ENCODE peak calls at places on chromosomes 2 and 18, in five cellular contexts. D, W, M, G and U are unnamed samples.

GRCh38 chr2:239098288-239098970 is 250.5 kb downstream of the TWIST2 start:
- DNase-seq in D (no peak), W (no peak), M (peak), G (peak), U (peak)

GRCh38 chr18:58645398-58645797 is 16.5 kb upstream of the ALPK2 start:
- DNase-seq in D (no peak), W (no peak), M (peak), G (no peak), U (no peak)

GRCh38 chr2:208820289-208820688 is 413.7 kb downstream of the PTH2R start:
- DNase-seq in D (no peak), W (no peak), M (peak), G (peak), U (peak)

GRCh38 chr2:33550206-33550605 is 48.9 kb downstream of the FAM98A start:
- DNase-seq in D (no peak), W (no peak), M (no peak), G (no peak), U (no peak)

GRCh38 chr18:9290171-9290570 is 44.4 kb upstream of the TWSG1 start:
- DNase-seq in D (no peak), W (no peak), M (peak), G (no peak), U (no peak)

GRCh38 chr2:171523339-171523931 is 1.2 kb downstream of the CYBRD1 start:
- DNase-seq in D (peak), W (peak), M (peak), G (peak), U (no peak)

GRCh38 chr2:163554864-163555263 is 180.9 kb downstream of the FIGN start:
- DNase-seq in D (no peak), W (no peak), M (peak), G (no peak), U (no peak)

GRCh38 chr2:15058015-15058414 is 425.5 kb downstream of the LRATD1 start:
- DNase-seq in D (no peak), W (no peak), M (no peak), G (no peak), U (no peak)

GRCh38 chr2:187711122-187711521 is 156.9 kb upstream of the TFPI start:
- DNase-seq in D (no peak), W (no peak), M (no peak), G (no peak), U (no peak)

GRCh38 chr18:26865557-26865956 is at the start of gene AQP4:
- DNase-seq in D (peak), W (no peak), M (no peak), G (no peak), U (no peak)

GRCh38 chr18:12479982-12480381 is 72.3 kb downstream of the PRELID3A start:
- DNase-seq in D (no peak), W (no peak), M (no peak), G (no peak), U (no peak)

GRCh38 chr2:54897420-54898310 is 152.6 kb downstream of the RTN4 start:
- DNase-seq in D (no peak), W (no peak), M (no peak), G (no peak), U (no peak)

GRCh38 chr2:133213651-133214050 is 354.6 kb downstream of the NCKAP5 start:
- DNase-seq in D (no peak), W (no peak), M (no peak), G (no peak), U (no peak)

GRCh38 chr2:201880620-201881381 is 74.5 kb downstream of the CDK15 start:
- DNase-seq in D (no peak), W (peak), M (no peak), G (no peak), U (no peak)

GRCh38 chr2:201879986-201880385 is 73.6 kb downstream of the CDK15 start:
- DNase-seq in D (no peak), W (no peak), M (no peak), G (no peak), U (no peak)

GRCh38 chr2:201882353-201883095 is 76.2 kb downstream of the CDK15 start:
- DNase-seq in D (peak), W (no peak), M (peak), G (no peak), U (no peak)

GRCh38 chr2:201881731-201882130 is 75.4 kb downstream of the CDK15 start:
- DNase-seq in D (no peak), W (no peak), M (no peak), G (no peak), U (no peak)

GRCh38 chr2:201881382-201881720 is 75.0 kb downstream of the CDK15 start:
- DNase-seq in D (no peak), W (no peak), M (no peak), G (no peak), U (no peak)
- H3K27ac ChIP-seq in D (no peak), W (peak), M (no peak), G (no peak), U (no peak)

DNA sequence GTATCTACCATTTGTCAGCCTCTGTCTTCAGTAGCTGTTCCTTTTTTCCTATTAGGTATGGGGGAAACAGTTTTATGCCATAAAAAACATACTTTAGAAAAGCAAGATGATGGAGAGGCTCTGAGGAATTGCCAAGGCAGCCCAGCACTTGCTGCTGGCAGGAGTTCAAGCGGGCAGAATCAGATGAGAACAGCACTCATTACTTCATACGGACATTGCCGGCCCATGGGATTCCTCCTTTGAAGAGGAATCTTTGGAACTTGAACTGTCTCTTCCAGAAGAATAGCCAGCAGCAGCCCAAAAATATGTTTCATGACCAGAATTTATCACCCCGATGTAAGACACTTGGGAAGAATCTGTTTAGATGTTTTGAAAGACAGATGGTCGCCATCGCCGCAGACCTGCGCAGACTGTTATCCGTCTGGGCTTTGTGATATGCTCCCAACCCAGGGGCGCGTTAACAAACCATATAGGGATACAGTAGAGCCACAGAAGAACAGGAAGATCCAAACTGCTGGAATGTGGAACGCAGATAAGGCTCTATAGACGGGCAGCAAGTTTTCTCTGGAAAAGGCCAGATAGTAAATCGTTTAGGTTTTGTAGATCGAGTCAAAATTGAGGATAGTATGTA is 3.6 kb upstream of the ADI1 start:
- DNase-seq in D (no peak), W (no peak), M (no peak), G (no peak), U (no peak)
- H3K27ac ChIP-seq in D (peak), W (peak), M (no peak), G (no peak), U (no peak)

GRCh38 chr2:28135324-28135723 is 244.8 kb downstream of the BABAM2 start:
- DNase-seq in D (no peak), W (no peak), M (no peak), G (no peak), U (no peak)
- H3K27ac ChIP-seq in D (no peak), W (no peak), M (no peak), G (no peak), U (no peak)

DNA sequence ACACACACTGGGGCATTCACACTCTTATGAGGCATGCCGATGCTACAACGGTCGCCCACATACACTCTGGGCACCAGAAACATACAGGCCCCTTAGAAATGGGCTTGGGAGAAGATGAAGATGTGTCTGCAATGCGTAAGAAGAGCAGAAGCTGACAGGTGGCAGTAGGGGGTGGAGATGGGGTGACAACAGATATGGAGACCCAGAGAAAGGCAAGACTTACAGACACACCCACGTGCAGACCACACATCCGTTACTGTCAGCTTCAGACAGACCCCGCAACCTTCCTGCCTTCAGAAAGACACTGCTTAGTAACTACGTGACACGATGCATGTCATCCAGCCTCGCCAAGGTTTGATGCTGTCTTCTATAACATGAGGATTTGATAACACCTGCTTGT is 89.5 kb downstream of the ZFP36L2 start:
- DNase-seq in D (no peak), W (no peak), M (no peak), G (no peak), U (no peak)
- H3K27ac ChIP-seq in D (no peak), W (no peak), M (no peak), G (peak), U (no peak)

GRCh38 chr18:24426398-24427294 is at the start of gene IMPACT:
- DNase-seq in D (peak), W (peak), M (peak), G (peak), U (peak)
- H3K27ac ChIP-seq in D (peak), W (peak), M (peak), G (peak), U (peak)